ENCODE peak calls at places on chromosomes 3 and 15, in nine cellular contexts. K is NCI-H2029 treated with DMSO at 0.1 percent for 48 hours, S is GM13976, G is heart left ventricle, Y is A549, W is SW480, J is EL, B is globus pallidus, D is endothelial cell. V is an unnamed sample.

GRCh38 chr3:72123908-72124441 is 339.0 kb upstream of the PROK2 start:
- DNase-seq in W (peak; percentile 58), B (no peak), D (no peak), S (no peak), Y (peak; percentile 87), J (peak; percentile 79), K (no peak), G (peak; percentile 39), V (no peak)

GRCh38 chr3:175150812-175151411 is 291.8 kb downstream of the NAALADL2 start:
- DNase-seq in J (no peak), K (peak; percentile 96), D (no peak), G (no peak), B (no peak), Y (no peak), W (peak; percentile 91), S (no peak), V (no peak)

GRCh38 chr3:149388714-149389417 is 11.4 kb upstream of the TM4SF1 start:
- DNase-seq in J (no peak), G (no peak), W (no peak), D (no peak), Y (peak; percentile 60), B (no peak), S (no peak), K (no peak), V (no peak)

GRCh38 chr3:171461087-171461917 is 1.1 kb upstream of the TNIK start:
- DNase-seq in G (peak; percentile 21), W (peak; percentile 86), D (no peak), J (no peak), Y (peak; percentile 44), B (no peak), K (peak; percentile 44), S (peak; percentile 47), V (no peak)

GRCh38 chr3:128994581-128995161 is 795 bp upstream of the CFAP92 start:
- DNase-seq in D (no peak), B (no peak), K (no peak), J (no peak), G (no peak), W (no peak), S (no peak), Y (no peak), V (no peak)

GRCh38 chr3:43785551-43785950 is 94.8 kb downstream of the ABHD5 start:
- DNase-seq in S (no peak), Y (no peak), G (no peak), K (no peak), B (no peak), J (no peak), W (no peak), D (no peak), V (no peak)

GRCh38 chr15:36950371-36950770 is 150.0 kb downstream of the MEIS2 start:
- DNase-seq in J (no peak), Y (no peak), G (no peak), W (no peak), B (no peak), K (no peak), S (no peak), D (no peak), V (no peak)

GRCh38 chr3:189249987-189250386 is 78.2 kb downstream of the TPRG1 start:
- DNase-seq in J (no peak), B (no peak), G (no peak), K (no peak), S (no peak), Y (no peak), D (no peak), W (no peak), V (no peak)

GRCh38 chr3:1506090-1506489 is 413.3 kb downstream of the CNTN6 start:
- DNase-seq in G (no peak), W (no peak), K (no peak), D (no peak), Y (no peak), B (no peak), S (no peak), J (no peak), V (no peak)

GRCh38 chr3:35760147-35760546 is 120.8 kb downstream of the ARPP21 start:
- DNase-seq in Y (no peak), W (no peak), S (no peak), K (no peak), B (no peak), G (no peak), D (no peak), J (no peak), V (no peak)

GRCh38 chr15:33211409-33211808 is 16.9 kb upstream of the FMN1 start:
- DNase-seq in G (peak; percentile 24), S (no peak), W (no peak), Y (no peak), D (no peak), K (no peak), J (peak; percentile 26), B (no peak), V (no peak)

GRCh38 chr15:74497584-74497983 is 36.6 kb upstream of the UBL7 start:
- DNase-seq in J (peak; percentile 35), W (peak; percentile 83), D (no peak), Y (no peak), B (no peak), G (no peak), K (peak; percentile 84), S (no peak), V (peak; percentile 48)

GRCh38 chr3:177731644-177732268 is 534.5 kb upstream of the TBL1XR1 start:
- DNase-seq in W (no peak), D (no peak), Y (no peak), J (peak; percentile 92), G (no peak), B (no peak), K (no peak), S (no peak), V (no peak)

GRCh38 chr3:119015942-119016341 is 18.7 kb downstream of the IGSF11 start:
- DNase-seq in W (no peak), D (no peak), S (no peak), K (no peak), J (no peak), B (no peak), Y (no peak), G (no peak), V (no peak)

GRCh38 chr3:55899887-55900286 is 412.8 kb upstream of the WNT5A start:
- DNase-seq in G (no peak), D (peak; percentile 19), S (no peak), K (no peak), J (no peak), W (peak; percentile 22), Y (no peak), B (no peak), V (no peak)

GRCh38 chr15:41001524-41001923 is 48.3 kb downstream of the CHAC1 start:
- DNase-seq in W (peak; percentile 21), S (no peak), D (no peak), B (no peak), K (no peak), G (no peak), J (peak; percentile 25), Y (peak; percentile 57), V (peak; percentile 80)

GRCh38 chr3:11090551-11090950 is 63.7 kb upstream of the HRH1 start:
- DNase-seq in D (no peak), J (no peak), Y (no peak), B (no peak), K (no peak), S (no peak), G (no peak), W (no peak), V (no peak)

GRCh38 chr3:156150434-156151066 is 30.2 kb downstream of the KCNAB1 start:
- DNase-seq in W (peak; percentile 70), B (peak; percentile 84), K (peak; percentile 60), S (peak; percentile 33), D (peak; percentile 55), Y (peak; percentile 55), G (peak; percentile 37), J (peak; percentile 54), V (peak; percentile 77)

GRCh38 chr15:34241376-34242350 is 16.8 kb downstream of the EMC4 start:
- DNase-seq in W (peak; percentile 18), S (peak; percentile 59), K (no peak), J (peak; percentile 32), G (no peak), B (peak; percentile 9), D (peak; percentile 32), Y (peak; percentile 58), V (no peak)

GRCh38 chr3:38247366-38248035 is 18.1 kb upstream of the SLC22A13 start:
- DNase-seq in Y (peak; percentile 50), D (no peak), J (peak; percentile 89), W (peak; percentile 21), S (no peak), B (peak; percentile 6), K (no peak), G (no peak), V (no peak)

V was measured in Peyer's patch.